ENCODE peak calls at places on chromosome 2, in nine cellular contexts. X is uterus, P is SK-N-SH, N is heart right ventricle, B is hepatocyte, R is gastrocnemius medialis, S is upper lobe of right lung, G is testis, W is OCI-LY7. Y is an unnamed sample.
A peak's percentile ranks its signal among the peaks of the same experiment; 100 is the strongest.

GRCh38 chr2:25349397-25349796 is 7.7 kb upstream of the DNMT3A start:
- DNase-seq in P (no peak), N (no peak), R (no peak), X (no peak), W (no peak), G (no peak), B (no peak), S (no peak), Y (no peak)

GRCh38 chr2:85796549-85797262 is 42.9 kb downstream of the ATOH8 start:
- DNase-seq in S (peak; percentile 72), R (no peak), X (peak; percentile 28), B (no peak), P (peak; percentile 37), W (no peak), N (peak; percentile 63), G (no peak), Y (no peak)

GRCh38 chr2:5690718-5691658 is 1.2 kb upstream of the SOX11 start:
- DNase-seq in W (no peak), P (peak; percentile 92), B (peak; percentile 82), N (no peak), S (no peak), R (no peak), G (no peak), X (no peak), Y (no peak)

GRCh38 chr2:32516567-32516966 is 111.3 kb upstream of the TTC27 start:
- DNase-seq in G (no peak), W (no peak), B (no peak), R (no peak), X (no peak), N (no peak), S (no peak), P (no peak), Y (no peak)

GRCh38 chr2:1728821-1729220 is 15.5 kb downstream of the PXDN start:
- DNase-seq in P (peak; percentile 87), X (peak; percentile 21), R (no peak), W (no peak), G (no peak), S (peak; percentile 78), N (no peak), B (peak; percentile 74), Y (peak; percentile 74)

GRCh38 chr2:98615481-98615880 is 7.1 kb downstream of the UNC50 start:
- DNase-seq in B (no peak), P (no peak), R (no peak), W (no peak), S (no peak), X (no peak), G (no peak), N (no peak), Y (no peak)

GRCh38 chr2:241190291-241190981 is 2.0 kb downstream of the ANO7 start:
- DNase-seq in P (peak; percentile 29), W (no peak), G (no peak), R (no peak), N (no peak), S (no peak), X (no peak), B (no peak), Y (no peak)

GRCh38 chr2:228180126-228181097 is 1.1 kb downstream of the SPHKAP start:
- DNase-seq in B (no peak), P (peak; percentile 7), R (no peak), X (no peak), G (no peak), N (peak; percentile 39), W (no peak), S (no peak), Y (no peak)

DNA sequence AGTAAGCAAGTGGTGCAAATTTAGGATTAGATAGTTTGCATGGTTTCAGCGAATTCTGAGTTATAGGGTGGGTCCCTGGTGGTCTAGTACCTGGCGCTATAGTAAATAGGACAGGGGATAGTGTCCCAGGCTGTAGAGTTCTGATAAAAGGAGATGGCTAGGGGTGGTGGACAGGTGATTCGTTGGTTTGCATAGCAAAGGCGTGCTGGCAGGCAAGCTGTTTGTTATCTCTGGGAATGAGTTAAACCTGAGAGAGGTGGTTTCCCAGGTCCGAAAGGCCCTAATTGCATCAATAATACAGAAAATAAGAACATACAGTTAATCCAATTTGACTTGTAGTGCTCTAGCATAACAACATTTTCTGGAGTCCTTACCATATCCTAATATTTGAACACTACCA is 6.9 kb upstream of the ZDBF2 start:
- DNase-seq in P (no peak), S (no peak), N (no peak), R (no peak), B (no peak), W (no peak), X (no peak), G (no peak), Y (no peak)
- TF ChIP-seq CTCF in P (no peak), S (no peak), N (no peak), R (no peak), B (no peak), W (no peak), X (no peak), G (no peak), Y (no peak)

GRCh38 chr2:2932189-2932588 is 445.4 kb downstream of the EIPR1 start:
- DNase-seq in B (no peak), R (no peak), W (no peak), S (no peak), P (no peak), N (no peak), X (no peak), G (no peak), Y (no peak)
- H3K9me3 ChIP-seq in B (no peaks in the 10 kb centered on the region), R (peaks cover 7% of the 10 kb centered on the region), W (peaks cover 9% of the 10 kb centered on the region), S (no peaks in the 10 kb centered on the region), P (peaks cover 9% of the 10 kb centered on the region), N (peaks cover 20% of the 10 kb centered on the region), X (no peaks in the 10 kb centered on the region), G (no peaks in the 10 kb centered on the region), Y (no peaks in the 10 kb centered on the region)

GRCh38 chr2:64402876-64403275 is 51.1 kb upstream of the LGALSL start:
- DNase-seq in S (no peak), P (no peak), R (peak; percentile 57), N (no peak), G (no peak), B (no peak), W (no peak), X (no peak), Y (peak; percentile 71)

GRCh38 chr2:64405476-64406406 is 48.2 kb upstream of the LGALSL start:
- DNase-seq in B (no peak), P (no peak), G (no peak), N (peak; percentile 38), W (no peak), S (no peak), X (peak; percentile 67), R (peak; percentile 31), Y (no peak)

GRCh38 chr2:64404743-64405142 is 49.2 kb upstream of the LGALSL start:
- DNase-seq in B (peak; percentile 62), W (no peak), S (peak; percentile 61), G (peak; percentile 68), X (peak; percentile 48), R (no peak), P (no peak), N (peak; percentile 23), Y (peak; percentile 78)

GRCh38 chr2:64403426-64403825 is 50.5 kb upstream of the LGALSL start:
- DNase-seq in R (no peak), B (no peak), G (no peak), W (no peak), N (no peak), P (no peak), X (peak; percentile 18), S (no peak), Y (no peak)

GRCh38 chr2:64404002-64404731 is 49.8 kb upstream of the LGALSL start:
- DNase-seq in X (peak; percentile 89), W (no peak), G (peak; percentile 76), N (peak; percentile 87), P (no peak), S (peak; percentile 90), R (peak; percentile 73), B (peak; percentile 74), Y (peak; percentile 38)
- H3K27ac ChIP-seq in X (peak overlapping the region; percentile 80), W (no peak overlapping the region), G (peak overlapping the region; percentile 75), N (peak overlapping the region; percentile 87), P (no peak overlapping the region), S (peak overlapping the region; percentile 84), R (peak overlapping the region; percentile 78), B (peak overlapping the region; percentile 94), Y (peak overlapping the region; percentile 91)

DNA sequence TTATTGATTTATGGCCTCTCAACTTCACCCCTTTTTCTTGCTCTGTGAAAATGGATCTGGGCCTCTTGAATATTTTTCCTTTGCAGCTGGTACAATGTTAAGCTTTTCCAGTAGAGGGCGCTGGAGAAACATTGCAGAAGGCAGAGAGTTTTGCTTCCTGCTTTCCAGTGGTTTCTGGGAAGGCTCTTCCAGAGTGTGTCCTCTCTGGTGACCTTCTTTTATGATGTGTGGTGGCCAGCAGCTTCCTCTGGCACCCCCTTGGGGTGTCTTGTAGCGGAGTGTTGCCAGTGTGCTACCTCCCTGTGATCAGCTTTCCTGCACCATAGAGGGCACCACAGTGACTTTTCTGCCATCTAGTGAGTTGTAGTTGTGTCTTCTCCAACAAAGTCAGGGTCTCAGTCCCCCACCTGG is 25.4 kb upstream of the MGAT5 start:
- DNase-seq in W (no peak), R (no peak), S (no peak), B (no peak), X (no peak), G (no peak), N (no peak), P (no peak), Y (no peak)
- TF ChIP-seq CTCF in W (peak; percentile 86), R (no peak), S (peak; percentile 44), B (peak; percentile 27), X (no peak), G (peak; percentile 41), N (peak; percentile 28), P (peak; percentile 47), Y (no peak)

GRCh38 chr2:164328310-164328709 is 293.0 kb downstream of the GRB14 start:
- DNase-seq in R (no peak), S (no peak), N (no peak), W (no peak), G (no peak), X (no peak), B (no peak), P (no peak), Y (no peak)

GRCh38 chr2:164323978-164324377 is 297.3 kb downstream of the GRB14 start:
- DNase-seq in B (no peak), X (no peak), N (no peak), W (no peak), S (no peak), R (no peak), G (no peak), P (no peak), Y (no peak)
- H3K9me3 ChIP-seq in B (no peaks in the 10 kb centered on the region), X (no peaks in the 10 kb centered on the region), N (peaks cover 32% of the 10 kb centered on the region), W (no peaks in the 10 kb centered on the region), S (no peaks in the 10 kb centered on the region), R (no peaks in the 10 kb centered on the region), G (no peaks in the 10 kb centered on the region), P (no peaks in the 10 kb centered on the region), Y (peaks cover 7% of the 10 kb centered on the region)

DNA sequence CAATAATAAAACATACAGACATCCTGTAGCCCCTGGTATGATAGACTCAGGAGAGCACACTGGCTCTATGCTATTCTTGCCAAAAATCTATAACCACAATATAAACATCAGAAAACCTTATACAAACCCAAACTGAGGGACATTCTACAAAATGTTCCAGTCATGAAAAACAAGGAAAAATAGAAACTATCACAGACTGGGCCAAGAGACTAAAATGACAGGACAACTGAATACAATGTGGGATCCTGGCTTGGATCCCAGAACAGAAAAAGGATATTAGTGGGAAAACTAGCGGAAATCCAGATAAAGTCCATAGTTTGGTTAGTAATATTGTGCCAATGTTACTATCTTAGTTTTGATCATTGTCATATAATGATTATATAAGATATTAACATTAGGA is 29.6 kb upstream of the EPAS1 start:
- DNase-seq in P (no peak), B (no peak), R (no peak), W (no peak), G (no peak), S (no peak), N (no peak), X (no peak), Y (no peak)
- H3K27ac ChIP-seq in P (no peak overlapping the region), B (no peak overlapping the region), R (peak overlapping the region; percentile 18), W (no peak overlapping the region), G (no peak overlapping the region), S (no peak overlapping the region), N (peak overlapping the region; percentile 18), X (no peak overlapping the region), Y (no peak overlapping the region)